ENCODE peak calls at places on chromosomes 16 and 17, in five cellular contexts. One of them, this sample, is unnamed.
A peak's percentile ranks its signal among the peaks of the same experiment; 100 is the strongest.

GRCh38 chr16:2026461-2027023 is at the start of gene NHERF2:
- DNase-seq in neural crest cell: no peak
- DNase-seq in RWPE1: peak; percentile 55
- DNase-seq in tibial nerve: no peak
- DNase-seq in A549: no peak
- DNase-seq in this sample: no peak

GRCh38 chr16:87441886-87442580 is 49.9 kb downstream of the MAP1LC3B start:
- DNase-seq in neural crest cell: no peak
- DNase-seq in RWPE1: no peak
- DNase-seq in tibial nerve: no peak
- DNase-seq in A549: no peak
- DNase-seq in this sample: no peak

GRCh38 chr16:75288596-75289120 is 37.2 kb upstream of the BCAR1 start:
- DNase-seq in neural crest cell: no peak
- DNase-seq in RWPE1: no peak
- DNase-seq in tibial nerve: no peak
- DNase-seq in A549: no peak
- DNase-seq in this sample: no peak

GRCh38 chr16:54171855-54172537 is 114.6 kb downstream of the IRX3 start:
- DNase-seq in neural crest cell: no peak
- DNase-seq in RWPE1: no peak
- DNase-seq in tibial nerve: no peak
- DNase-seq in A549: no peak
- DNase-seq in this sample: peak; percentile 43

GRCh38 chr16:3155181-3155580 is 20.4 kb downstream of the ZNF213 start:
- DNase-seq in neural crest cell: no peak
- DNase-seq in RWPE1: no peak
- DNase-seq in tibial nerve: no peak
- DNase-seq in A549: no peak
- DNase-seq in this sample: no peak

GRCh38 chr16:86198201-86199118 is 299.5 kb downstream of the IRF8 start:
- DNase-seq in neural crest cell: no peak
- DNase-seq in RWPE1: no peak
- DNase-seq in tibial nerve: no peak
- DNase-seq in A549: no peak
- DNase-seq in this sample: no peak

GRCh38 chr16:59330030-59330670 is 596.0 kb upstream of the GOT2 start:
- DNase-seq in neural crest cell: no peak
- DNase-seq in RWPE1: no peak
- DNase-seq in tibial nerve: no peak
- DNase-seq in A549: no peak
- DNase-seq in this sample: no peak

GRCh38 chr17:49210158-49211029 is at the start of the genes ABI3 and GNGT2:
- DNase-seq in neural crest cell: no peak
- DNase-seq in RWPE1: no peak
- DNase-seq in tibial nerve: no peak
- DNase-seq in A549: no peak
- DNase-seq in this sample: no peak

GRCh38 chr16:4233431-4233830 is 8.4 kb downstream of the SRL start:
- DNase-seq in neural crest cell: no peak
- DNase-seq in RWPE1: no peak
- DNase-seq in tibial nerve: no peak
- DNase-seq in A549: no peak
- DNase-seq in this sample: no peak

GRCh38 chr16:35425270-35425669 is 1965.9 kb downstream of the TP53TG3F start:
- DNase-seq in neural crest cell: no peak
- DNase-seq in RWPE1: no peak
- DNase-seq in tibial nerve: no peak
- DNase-seq in A549: no peak
- DNase-seq in this sample: no peak

GRCh38 chr17:40472733-40473452 is 28.5 kb downstream of the TNS4 start:
- DNase-seq in neural crest cell: no peak
- DNase-seq in RWPE1: no peak
- DNase-seq in tibial nerve: no peak
- DNase-seq in A549: peak; percentile 89
- DNase-seq in this sample: peak; percentile 76

GRCh38 chr16:55663770-55664677 is 8.2 kb downstream of the SLC6A2 start:
- DNase-seq in neural crest cell: no peak
- DNase-seq in RWPE1: peak; percentile 42
- DNase-seq in tibial nerve: no peak
- DNase-seq in A549: no peak
- DNase-seq in this sample: no peak

GRCh38 chr17:83064021-83064731 is 15.2 kb upstream of the METRNL start:
- DNase-seq in neural crest cell: no peak
- DNase-seq in RWPE1: no peak
- DNase-seq in tibial nerve: no peak
- DNase-seq in A549: no peak
- DNase-seq in this sample: no peak

GRCh38 chr17:50205931-50206505 is 4.6 kb upstream of the COL1A1 start:
- DNase-seq in neural crest cell: no peak
- DNase-seq in RWPE1: no peak
- DNase-seq in tibial nerve: no peak
- DNase-seq in A549: no peak
- DNase-seq in this sample: no peak

GRCh38 chr16:26269663-26270062 is 577.9 kb downstream of the HS3ST4 start:
- DNase-seq in neural crest cell: no peak
- DNase-seq in RWPE1: no peak
- DNase-seq in tibial nerve: no peak
- DNase-seq in A549: no peak
- DNase-seq in this sample: no peak

GRCh38 chr17:17146791-17147406 is 59.2 kb downstream of the PLD6 start:
- DNase-seq in neural crest cell: no peak
- DNase-seq in RWPE1: no peak
- DNase-seq in tibial nerve: no peak
- DNase-seq in A549: peak; percentile 66
- DNase-seq in this sample: peak; percentile 38

GRCh38 chr16:3908951-3909437 is 28.5 kb upstream of the CREBBP start:
- DNase-seq in neural crest cell: no peak
- DNase-seq in RWPE1: no peak
- DNase-seq in tibial nerve: no peak
- DNase-seq in A549: no peak
- DNase-seq in this sample: no peak

GRCh38 chr16:17396762-17397498 is 73.8 kb downstream of the XYLT1 start:
- DNase-seq in neural crest cell: no peak
- DNase-seq in RWPE1: no peak
- DNase-seq in tibial nerve: no peak
- DNase-seq in A549: no peak
- DNase-seq in this sample: peak; percentile 68

GRCh38 chr17:40340327-40340726 is 24.2 kb downstream of the GJD3 start:
- DNase-seq in neural crest cell: no peak
- DNase-seq in RWPE1: no peak
- DNase-seq in tibial nerve: no peak
- DNase-seq in A549: no peak
- DNase-seq in this sample: no peak

GRCh38 chr17:1058423-1059130 is 61.6 kb downstream of the TIMM22 start:
- DNase-seq in neural crest cell: peak; percentile 41
- DNase-seq in RWPE1: peak; percentile 54
- DNase-seq in tibial nerve: peak; percentile 32
- DNase-seq in A549: peak; percentile 76
- DNase-seq in this sample: peak; percentile 68

GRCh38 chr16:88759245-88759975 is 25.6 kb downstream of the PIEZO1 start:
- DNase-seq in neural crest cell: no peak
- DNase-seq in RWPE1: no peak
- DNase-seq in tibial nerve: peak; percentile 38
- DNase-seq in A549: no peak
- DNase-seq in this sample: no peak

GRCh38 chr17:8019665-8020064 is 17.2 kb downstream of the GUCY2D start:
- DNase-seq in neural crest cell: no peak
- DNase-seq in RWPE1: peak; percentile 63
- DNase-seq in tibial nerve: no peak
- DNase-seq in A549: no peak
- DNase-seq in this sample: peak; percentile 9

GRCh38 chr16:69566437-69567030 is 768 bp downstream of the NFAT5 start:
- DNase-seq in neural crest cell: peak; percentile 24
- DNase-seq in RWPE1: peak; percentile 59
- DNase-seq in tibial nerve: peak; percentile 50
- DNase-seq in A549: peak; percentile 79
- DNase-seq in this sample: peak; percentile 51

GRCh38 chr17:50130778-50131317 is 888 bp upstream of the SAMD14 start:
- DNase-seq in neural crest cell: no peak
- DNase-seq in RWPE1: no peak
- DNase-seq in tibial nerve: no peak
- DNase-seq in A549: peak; percentile 36
- DNase-seq in this sample: no peak

GRCh38 chr16:14436410-14436955 is 193.6 kb downstream of the PARN start:
- DNase-seq in neural crest cell: no peak
- DNase-seq in RWPE1: no peak
- DNase-seq in tibial nerve: no peak
- DNase-seq in A549: no peak
- DNase-seq in this sample: no peak

GRCh38 chr17:71127416-71127815 is 958.1 kb downstream of the KCNJ2 start:
- DNase-seq in neural crest cell: no peak
- DNase-seq in RWPE1: no peak
- DNase-seq in tibial nerve: no peak
- DNase-seq in A549: no peak
- DNase-seq in this sample: no peak

GRCh38 chr17:49848019-49848473 is at the start of gene TAC4:
- DNase-seq in neural crest cell: no peak
- DNase-seq in RWPE1: no peak
- DNase-seq in tibial nerve: no peak
- DNase-seq in A549: no peak
- DNase-seq in this sample: no peak

GRCh38 chr17:31561469-31562412 is 170.3 kb downstream of the RAB11FIP4 start:
- DNase-seq in neural crest cell: no peak
- DNase-seq in RWPE1: no peak
- DNase-seq in tibial nerve: no peak
- DNase-seq in A549: no peak
- DNase-seq in this sample: no peak

GRCh38 chr16:4003166-4003565 is 113.1 kb downstream of the ADCY9 start:
- DNase-seq in neural crest cell: no peak
- DNase-seq in RWPE1: no peak
- DNase-seq in tibial nerve: no peak
- DNase-seq in A549: no peak
- DNase-seq in this sample: no peak

GRCh38 chr17:40307001-40307690 is 1.8 kb upstream of the RARA start:
- DNase-seq in neural crest cell: no peak
- DNase-seq in RWPE1: no peak
- DNase-seq in tibial nerve: no peak
- DNase-seq in A549: no peak
- DNase-seq in this sample: peak; percentile 35

GRCh38 chr16:68113059-68113757 is 28.0 kb downstream of the NFATC3 start:
- DNase-seq in neural crest cell: no peak
- DNase-seq in RWPE1: no peak
- DNase-seq in tibial nerve: no peak
- DNase-seq in A549: no peak
- DNase-seq in this sample: no peak

GRCh38 chr16:8905795-8906591 is 23.8 kb downstream of the LITAFD start:
- DNase-seq in neural crest cell: no peak
- DNase-seq in RWPE1: no peak
- DNase-seq in tibial nerve: no peak
- DNase-seq in A549: no peak
- DNase-seq in this sample: no peak
- TF ChIP-seq CTCF in neural crest cell: peak; percentile 36
- TF ChIP-seq CTCF in RWPE1: no peak
- TF ChIP-seq CTCF in tibial nerve: no peak
- TF ChIP-seq CTCF in A549: peak; percentile 24
- TF ChIP-seq CTCF in this sample: peak; percentile 39

DNA sequence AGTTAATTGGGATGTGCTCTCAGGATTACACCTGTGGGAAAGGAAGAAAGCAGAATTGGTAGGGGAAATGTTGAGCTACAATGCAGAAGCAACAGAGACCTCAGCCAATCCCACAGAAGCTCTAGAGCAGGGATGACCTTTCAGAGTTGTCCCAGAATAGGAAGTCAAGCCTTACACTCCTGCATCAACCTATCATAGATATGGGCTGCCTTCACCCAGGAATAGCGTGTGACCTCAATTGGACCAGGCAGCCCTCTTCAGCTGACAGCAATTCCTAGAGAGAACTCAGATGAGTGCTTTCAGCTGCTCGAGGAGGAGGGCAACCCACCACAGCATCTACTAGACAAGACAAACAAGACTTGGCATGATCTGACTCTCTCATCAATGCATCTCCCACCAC is 189.7 kb downstream of the TMEM132E start:
- DNase-seq in neural crest cell: no peak
- DNase-seq in RWPE1: no peak
- DNase-seq in tibial nerve: no peak
- DNase-seq in A549: no peak
- DNase-seq in this sample: no peak
- TF ChIP-seq CTCF in neural crest cell: no peak
- TF ChIP-seq CTCF in RWPE1: no peak
- TF ChIP-seq CTCF in tibial nerve: no peak
- TF ChIP-seq CTCF in A549: no peak
- TF ChIP-seq CTCF in this sample: no peak

GRCh38 chr16:27698746-27699145 is 148.8 kb downstream of the KATNIP start:
- DNase-seq in neural crest cell: no peak
- DNase-seq in RWPE1: no peak
- DNase-seq in tibial nerve: no peak
- DNase-seq in A549: no peak
- DNase-seq in this sample: no peak
- TF ChIP-seq CTCF in neural crest cell: no peak
- TF ChIP-seq CTCF in RWPE1: no peak
- TF ChIP-seq CTCF in tibial nerve: no peak
- TF ChIP-seq CTCF in A549: no peak
- TF ChIP-seq CTCF in this sample: no peak

DNA sequence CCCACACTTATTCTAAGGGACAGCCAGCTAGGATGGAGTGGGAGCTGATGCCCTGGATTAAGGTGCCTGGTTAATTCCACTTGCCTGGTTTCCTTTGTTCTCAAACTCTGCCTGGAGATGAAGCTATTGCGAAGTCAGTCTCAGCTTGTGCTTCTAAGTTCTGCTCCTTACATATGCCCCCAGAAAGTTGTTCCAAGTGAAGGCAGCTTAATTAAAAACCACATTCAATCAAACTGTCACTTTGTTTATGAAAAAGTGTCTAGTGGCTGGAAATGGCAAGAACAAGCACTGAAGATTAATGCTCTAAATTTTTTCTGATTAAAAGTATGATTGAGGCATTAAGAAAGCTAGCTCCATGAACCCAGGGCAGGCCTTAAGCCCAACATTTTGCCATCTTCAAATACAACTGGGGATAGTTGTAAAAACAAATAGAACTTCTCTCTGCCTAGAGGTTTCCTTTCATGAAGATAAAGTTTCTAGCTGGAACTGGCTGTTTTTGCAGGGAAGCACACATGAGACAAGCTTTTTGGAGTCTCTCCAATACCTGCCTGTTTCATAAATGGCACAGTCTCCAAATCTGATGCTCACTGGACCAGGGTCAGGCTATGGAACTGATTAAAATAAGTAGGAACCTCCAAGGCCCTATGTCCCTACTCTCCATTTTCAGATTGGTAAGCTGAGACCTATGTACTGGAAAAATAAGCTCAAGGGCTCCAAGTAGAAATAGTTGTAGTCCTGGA is 100.9 kb downstream of the GRIN2A start:
- DNase-seq in neural crest cell: no peak
- DNase-seq in RWPE1: no peak
- DNase-seq in tibial nerve: no peak
- DNase-seq in A549: no peak
- DNase-seq in this sample: no peak
- TF ChIP-seq CTCF in neural crest cell: no peak
- TF ChIP-seq CTCF in RWPE1: no peak
- TF ChIP-seq CTCF in tibial nerve: no peak
- TF ChIP-seq CTCF in A549: no peak
- TF ChIP-seq CTCF in this sample: no peak

GRCh38 chr16:49382916-49383315 is 9.3 kb downstream of the C16orf78 start:
- DNase-seq in neural crest cell: peak; percentile 14
- DNase-seq in RWPE1: no peak
- DNase-seq in tibial nerve: no peak
- DNase-seq in A549: peak; percentile 22
- DNase-seq in this sample: no peak
- TF ChIP-seq CTCF in neural crest cell: peak; percentile 31
- TF ChIP-seq CTCF in RWPE1: no peak
- TF ChIP-seq CTCF in tibial nerve: no peak
- TF ChIP-seq CTCF in A549: no peak
- TF ChIP-seq CTCF in this sample: no peak